ENCODE peak calls at places on chromosomes 5 and 9, in nine cellular contexts. H is ELR, K is BJ, Q is heart left ventricle, I is Kasumi-1, G is EL, T is nephron progenitor cell, M is coronary artery, Z is myocyte. L is an unnamed sample.

GRCh38 chr9:82606761-82607382 is 456.1 kb downstream of the RASEF start:
- DNase-seq in H (peak; percentile 49), K (peak; percentile 11), Q (peak; percentile 40), I (peak; percentile 78), G (peak; percentile 64), T (peak; percentile 54), M (no peak), Z (peak; percentile 64), L (peak; percentile 24)

GRCh38 chr9:128414461-128414860 is 6.2 kb upstream of the CERCAM start:
- DNase-seq in H (peak; percentile 36), K (no peak), Q (no peak), I (no peak), G (no peak), T (no peak), M (no peak), Z (no peak), L (no peak)

GRCh38 chr5:16913187-16913839 is 22.8 kb downstream of the MYO10 start:
- DNase-seq in H (no peak), K (no peak), Q (no peak), I (no peak), G (no peak), T (no peak), M (no peak), Z (peak; percentile 30), L (no peak)

GRCh38 chr5:149422429-149423286 is 43.6 kb upstream of the IL17B start:
- DNase-seq in H (peak; percentile 62), K (peak; percentile 59), Q (peak; percentile 86), I (peak; percentile 51), G (peak; percentile 73), T (peak; percentile 79), M (no peak), Z (no peak), L (no peak)

GRCh38 chr9:3475300-3476020 is 50.3 kb downstream of the RFX3 start:
- DNase-seq in H (no peak), K (no peak), Q (no peak), I (no peak), G (no peak), T (no peak), M (no peak), Z (no peak), L (no peak)

GRCh38 chr5:74865799-74866652 is at the start of gene FAM169A:
- DNase-seq in H (peak; percentile 68), K (no peak), Q (no peak), I (no peak), G (peak; percentile 64), T (peak; percentile 73), M (no peak), Z (peak; percentile 53), L (peak; percentile 60)

GRCh38 chr9:26243722-26244121 is 565.5 kb upstream of the TUSC1 start:
- DNase-seq in H (peak; percentile 69), K (no peak), Q (no peak), I (no peak), G (peak; percentile 69), T (no peak), M (no peak), Z (peak; percentile 31), L (no peak)

GRCh38 chr5:177100714-177101121 is 14.0 kb downstream of the FGFR4 start:
- DNase-seq in H (peak; percentile 67), K (no peak), Q (no peak), I (no peak), G (peak; percentile 63), T (no peak), M (peak; percentile 64), Z (peak; percentile 96), L (no peak)

GRCh38 chr9:114396558-114397218 is 8.9 kb upstream of the AKNA start:
- DNase-seq in H (no peak), K (peak; percentile 76), Q (no peak), I (no peak), G (peak; percentile 31), T (no peak), M (no peak), Z (no peak), L (no peak)

GRCh38 chr5:55134053-55134722 is 25.8 kb upstream of the GPX8 start:
- DNase-seq in H (no peak), K (no peak), Q (no peak), I (no peak), G (no peak), T (no peak), M (no peak), Z (no peak), L (peak; percentile 51)

GRCh38 chr9:4573634-4574391 is 83.5 kb downstream of the SLC1A1 start:
- DNase-seq in H (no peak), K (no peak), Q (no peak), I (no peak), G (no peak), T (no peak), M (no peak), Z (no peak), L (no peak)

GRCh38 chr5:167565555-167565954 is 725.9 kb upstream of the WWC1 start:
- DNase-seq in H (peak; percentile 11), K (no peak), Q (no peak), I (no peak), G (no peak), T (no peak), M (no peak), Z (peak; percentile 7), L (no peak)

GRCh38 chr9:12764150-12764549 is 10.7 kb upstream of the LURAP1L start:
- DNase-seq in H (no peak), K (no peak), Q (no peak), I (no peak), G (no peak), T (no peak), M (no peak), Z (no peak), L (no peak)

GRCh38 chr5:76625087-76625860 is 2.1 kb upstream of the F2RL2 start:
- DNase-seq in H (no peak), K (no peak), Q (no peak), I (no peak), G (no peak), T (no peak), M (no peak), Z (no peak), L (no peak)

L was measured in DND-41.